ENCODE peak calls at places on chromosome 4, in six cellular contexts. G is left lung, E is lower lobe of right lung, Y is uterus, W is AG09319, Z is progenitor cell of endocrine pancreas. D is an unnamed sample.

GRCh38 chr4:66169341-66169740 is 499.1 kb upstream of the EPHA5 start:
- DNase-seq in G (no peak), E (no peak), Y (no peak), W (no peak), Z (no peak), D (no peak)

GRCh38 chr4:183602444-183603102 is 56.4 kb downstream of the RWDD4 start:
- DNase-seq in G (no peak), E (no peak), Y (no peak), W (no peak), Z (no peak), D (no peak)

GRCh38 chr4:86549163-86549788 is 44.8 kb upstream of the PTPN13 start:
- DNase-seq in G (no peak), E (no peak), Y (no peak), W (no peak), Z (no peak), D (no peak)

GRCh38 chr4:36065274-36065871 is 178.9 kb downstream of the ARAP2 start:
- DNase-seq in G (peak), E (no peak), Y (no peak), W (no peak), Z (no peak), D (no peak)

GRCh38 chr4:39539026-39539690 is 11.9 kb upstream of the UGDH start:
- DNase-seq in G (no peak), E (no peak), Y (no peak), W (no peak), Z (no peak), D (no peak)

GRCh38 chr4:4430492-4431195 is 43.7 kb downstream of the NSG1 start:
- DNase-seq in G (no peak), E (no peak), Y (no peak), W (peak), Z (no peak), D (peak)

GRCh38 chr4:137819964-137820383 is 287.7 kb upstream of the PCDH18 start:
- DNase-seq in G (no peak), E (no peak), Y (no peak), W (no peak), Z (no peak), D (no peak)

GRCh38 chr4:112189754-112190153 is 41.8 kb upstream of the AP1AR start:
- DNase-seq in G (no peak), E (no peak), Y (no peak), W (no peak), Z (no peak), D (no peak)

GRCh38 chr4:90580271-90580825 is 453.2 kb downstream of the CCSER1 start:
- DNase-seq in G (no peak), E (no peak), Y (no peak), W (no peak), Z (no peak), D (no peak)

GRCh38 chr4:83387922-83388676 is 53.5 kb upstream of the HPSE start:
- DNase-seq in G (no peak), E (no peak), Y (no peak), W (no peak), Z (no peak), D (no peak)

GRCh38 chr4:174084542-174084941 is 198.9 kb downstream of the FBXO8 start:
- DNase-seq in G (no peak), E (no peak), Y (no peak), W (no peak), Z (no peak), D (no peak)

GRCh38 chr4:76283900-76284299 is 22.6 kb upstream of the STBD1 start:
- DNase-seq in G (no peak), E (no peak), Y (no peak), W (no peak), Z (no peak), D (no peak)

GRCh38 chr4:3233391-3234071 is 15.4 kb upstream of the MSANTD1 start:
- DNase-seq in G (peak), E (no peak), Y (no peak), W (no peak), Z (no peak), D (no peak)

GRCh38 chr4:4869380-4869723 is 9.9 kb downstream of the MSX1 start:
- DNase-seq in G (no peak), E (no peak), Y (no peak), W (no peak), Z (no peak), D (no peak)

GRCh38 chr4:6885953-6886557 is 23.6 kb upstream of the TBC1D14 start:
- DNase-seq in G (peak), E (peak), Y (peak), W (no peak), Z (no peak), D (no peak)

GRCh38 chr4:24956763-24957162 is 43.9 kb upstream of the CCDC149 start:
- DNase-seq in G (no peak), E (no peak), Y (no peak), W (no peak), Z (no peak), D (no peak)

GRCh38 chr4:70721747-70722146 is at the start of gene RUFY3:
- DNase-seq in G (no peak), E (no peak), Y (peak), W (peak), Z (no peak), D (no peak)

GRCh38 chr4:47674173-47674572 is 163.7 kb downstream of the CORIN start:
- DNase-seq in G (no peak), E (no peak), Y (no peak), W (no peak), Z (no peak), D (no peak)

GRCh38 chr4:1720163-1720983 is 750 bp downstream of the TMEM129 start:
- DNase-seq in G (peak), E (peak), Y (no peak), W (no peak), Z (peak), D (peak)

GRCh38 chr4:1207157-1207470 is 34.7 kb upstream of the SPON2 start:
- DNase-seq in G (peak), E (peak), Y (no peak), W (no peak), Z (no peak), D (no peak)

GRCh38 chr4:141346144-141346543 is 125.4 kb downstream of the ZNF330 start:
- DNase-seq in G (no peak), E (no peak), Y (peak), W (peak), Z (no peak), D (no peak)

GRCh38 chr4:121943941-121944340 is 7.9 kb downstream of the TRPC3 start:
- DNase-seq in G (no peak), E (no peak), Y (no peak), W (no peak), Z (no peak), D (no peak)

GRCh38 chr4:169059294-169060201 is 49.5 kb upstream of the CBR4 start:
- DNase-seq in G (no peak), E (no peak), Y (peak), W (no peak), Z (no peak), D (no peak)

GRCh38 chr4:19748470-19748869 is 503.2 kb upstream of the SLIT2 start:
- DNase-seq in G (no peak), E (no peak), Y (peak), W (peak), Z (no peak), D (no peak)

GRCh38 chr4:16597829-16598228 is 300.6 kb downstream of the LDB2 start:
- DNase-seq in G (no peak), E (no peak), Y (no peak), W (no peak), Z (no peak), D (no peak)

GRCh38 chr4:153151535-153152452 is 52.4 kb upstream of the TRIM2 start:
- DNase-seq in G (peak), E (peak), Y (peak), W (no peak), Z (peak), D (no peak)

GRCh38 chr4:156968479-156968984 is 3.1 kb downstream of the PDGFC start:
- DNase-seq in G (no peak), E (peak), Y (peak), W (no peak), Z (peak), D (no peak)

GRCh38 chr4:13992975-13993495 is 365.5 kb upstream of the BOD1L1 start:
- DNase-seq in G (no peak), E (no peak), Y (no peak), W (no peak), Z (no peak), D (no peak)

GRCh38 chr4:185513489-185514181 is 21.7 kb downstream of the PDLIM3 start:
- DNase-seq in G (no peak), E (no peak), Y (peak), W (no peak), Z (no peak), D (no peak)

GRCh38 chr4:154982187-154983047 is 201.3 kb downstream of the RBM46 start:
- DNase-seq in G (no peak), E (peak), Y (peak), W (peak), Z (peak), D (no peak)

GRCh38 chr4:170772429-170772828 is 682.7 kb upstream of the AADAT start:
- DNase-seq in G (no peak), E (no peak), Y (no peak), W (no peak), Z (no peak), D (no peak)

GRCh38 chr4:183256756-183257385 is 63.2 kb downstream of the CLDN22 start:
- DNase-seq in G (no peak), E (peak), Y (peak), W (no peak), Z (peak), D (no peak)

GRCh38 chr4:133483600-133484246 is 334.6 kb downstream of the PCDH10 start:
- DNase-seq in G (no peak), E (no peak), Y (no peak), W (no peak), Z (no peak), D (no peak)

GRCh38 chr4:54661686-54662085 is 3.9 kb downstream of the KIT start:
- DNase-seq in G (no peak), E (no peak), Y (no peak), W (peak), Z (no peak), D (no peak)

GRCh38 chr4:186724861-186725419 is 1.3 kb upstream of the FAT1 start:
- DNase-seq in G (no peak), E (no peak), Y (no peak), W (no peak), Z (no peak), D (no peak)

GRCh38 chr4:6892190-6892908 is 17.3 kb upstream of the TBC1D14 start:
- DNase-seq in G (peak), E (peak), Y (peak), W (no peak), Z (no peak), D (no peak)

GRCh38 chr4:146959692-146960091 is 14.0 kb upstream of the TTC29 start:
- DNase-seq in G (no peak), E (no peak), Y (no peak), W (no peak), Z (no peak), D (no peak)

GRCh38 chr4:121072836-121073362 is 564 bp upstream of the NDNF start:
- DNase-seq in G (peak), E (peak), Y (no peak), W (no peak), Z (no peak), D (no peak)

GRCh38 chr4:140014284-140014683 is 139.7 kb downstream of the MAML3 start:
- DNase-seq in G (no peak), E (no peak), Y (no peak), W (no peak), Z (no peak), D (no peak)

GRCh38 chr4:140013088-140013487 is 140.9 kb downstream of the MAML3 start:
- DNase-seq in G (no peak), E (no peak), Y (no peak), W (no peak), Z (no peak), D (no peak)

GRCh38 chr4:140012688-140013087 is 141.3 kb downstream of the MAML3 start:
- DNase-seq in G (no peak), E (peak), Y (peak), W (peak), Z (no peak), D (no peak)
- TF ChIP-seq CTCF in G (peak), E (peak), Y (peak), W (peak), Z (peak), D (peak)

DNA sequence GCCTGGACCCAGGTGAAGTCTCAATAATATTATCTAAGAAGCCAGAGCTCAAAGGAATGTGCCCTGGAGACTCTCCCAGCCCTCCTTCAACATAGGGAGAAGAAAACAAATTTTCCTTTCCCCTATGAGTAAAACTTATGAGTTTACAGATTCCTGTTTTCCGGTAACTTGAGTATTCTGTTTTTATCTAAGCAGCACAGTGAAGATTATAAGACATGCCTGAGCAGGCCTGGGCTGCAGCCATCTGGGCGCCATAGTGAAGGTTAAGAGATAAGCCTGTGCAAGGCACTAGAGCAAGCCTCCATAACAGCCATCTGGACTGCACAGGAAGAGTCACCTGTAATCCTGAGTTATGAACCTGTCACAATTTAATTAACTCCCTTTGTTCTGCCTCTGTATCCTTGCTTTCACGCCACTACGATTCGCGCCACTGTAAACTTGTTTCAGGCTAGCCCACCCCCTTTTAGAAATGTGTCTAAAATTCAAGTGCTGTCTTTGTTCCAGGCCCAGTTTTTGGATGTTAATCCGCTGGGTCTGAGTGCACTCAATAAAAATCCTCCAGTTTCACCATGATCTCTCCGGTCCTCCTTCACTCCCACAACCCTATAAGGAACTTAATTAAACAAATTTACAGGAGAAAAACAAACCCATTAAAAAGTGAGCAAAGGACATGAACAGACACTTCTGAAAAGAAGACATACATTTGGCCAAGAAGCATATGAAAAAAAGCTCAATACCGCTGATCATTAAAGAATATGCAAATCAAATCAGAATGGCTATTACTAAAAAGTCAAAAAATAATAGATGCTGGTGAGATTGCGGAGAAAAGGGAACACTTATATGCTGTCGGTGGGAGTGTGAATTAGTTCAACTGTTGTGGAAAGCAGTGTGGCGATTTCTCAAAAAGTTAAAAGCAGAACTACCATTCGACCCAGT is 189.5 kb downstream of the APBB2 start:
- DNase-seq in G (no peak), E (no peak), Y (no peak), W (no peak), Z (no peak), D (no peak)
- TF ChIP-seq CTCF in G (no peak), E (no peak), Y (no peak), W (no peak), Z (no peak), D (no peak)

GRCh38 chr4:114178392-114178791 is 198.9 kb upstream of the ARSJ start:
- DNase-seq in G (no peak), E (no peak), Y (no peak), W (no peak), Z (no peak), D (no peak)

GRCh38 chr4:114184901-114185300 is 205.5 kb upstream of the ARSJ start:
- DNase-seq in G (no peak), E (no peak), Y (no peak), W (no peak), Z (no peak), D (no peak)

GRCh38 chr4:114180481-114180880 is 201.0 kb upstream of the ARSJ start:
- DNase-seq in G (no peak), E (no peak), Y (peak), W (peak), Z (no peak), D (no peak)
- TF ChIP-seq CTCF in G (peak), E (peak), Y (peak), W (peak), Z (peak), D (no peak)

GRCh38 chr4:78938868-78939666 is at the start of gene PAQR3:
- DNase-seq in G (peak), E (peak), Y (peak), W (peak), Z (peak), D (peak)
- TF ChIP-seq CTCF in G (no peak), E (no peak), Y (no peak), W (no peak), Z (no peak), D (no peak)

D was measured in natural killer cell.